ENCODE peak calls at places on chromosomes 4 and X, in seven cellular contexts. R, O, A, M, I, E and G are unnamed samples.

GRCh38 chrX:15739886-15740285 is 1.8 kb downstream of the CA5B start:
- DNase-seq in R (no peak), O (no peak), A (no peak), M (no peak), I (no peak), E (no peak), G (no peak)

GRCh38 chr4:6372649-6373525 is 99.5 kb downstream of the PPP2R2C start:
- DNase-seq in R (no peak), O (peak; percentile 85), A (no peak), M (no peak), I (no peak), E (no peak), G (no peak)

GRCh38 chrX:133776072-133776471 is 209.3 kb downstream of the GPC3 start:
- DNase-seq in R (no peak), O (peak; percentile 84), A (no peak), M (peak; percentile 21), I (peak; percentile 57), E (no peak), G (no peak)

GRCh38 chr4:7666744-7667143 is 232.0 kb upstream of the PSAPL1 start:
- DNase-seq in R (no peak), O (no peak), A (no peak), M (no peak), I (no peak), E (no peak), G (no peak)

GRCh38 chrX:143633530-143634372 is 2.1 kb downstream of the SLITRK4 start:
- DNase-seq in R (no peak), O (peak; percentile 66), A (no peak), M (no peak), I (peak; percentile 44), E (no peak), G (no peak)

GRCh38 chrX:145213504-145213903 is 33.8 kb upstream of the SPANXN1 start:
- DNase-seq in R (no peak), O (peak; percentile 56), A (no peak), M (no peak), I (peak; percentile 23), E (no peak), G (no peak)

GRCh38 chr4:150242820-150243458 is 164.7 kb downstream of the DCLK2 start:
- DNase-seq in R (no peak), O (peak; percentile 84), A (no peak), M (no peak), I (peak; percentile 51), E (no peak), G (no peak)

GRCh38 chr4:8547912-8548730 is 32.1 kb upstream of the GPR78 start:
- DNase-seq in R (peak; percentile 47), O (peak; percentile 45), A (no peak), M (no peak), I (no peak), E (no peak), G (no peak)

GRCh38 chrX:154126101-154126500 is 17.9 kb upstream of the OPN1LW start:
- DNase-seq in R (no peak), O (no peak), A (no peak), M (no peak), I (no peak), E (no peak), G (no peak)

GRCh38 chr4:173367285-173367684 is 3.5 kb upstream of the SAP30 start:
- DNase-seq in R (no peak), O (no peak), A (no peak), M (no peak), I (no peak), E (no peak), G (no peak)

GRCh38 chr4:156659983-156660382 is 311.6 kb downstream of the PDGFC start:
- DNase-seq in R (no peak), O (no peak), A (no peak), M (no peak), I (no peak), E (no peak), G (no peak)

GRCh38 chr4:87718221-87718620 is 68.1 kb downstream of the DMP1 start:
- DNase-seq in R (no peak), O (no peak), A (no peak), M (no peak), I (no peak), E (no peak), G (no peak)

DNA sequence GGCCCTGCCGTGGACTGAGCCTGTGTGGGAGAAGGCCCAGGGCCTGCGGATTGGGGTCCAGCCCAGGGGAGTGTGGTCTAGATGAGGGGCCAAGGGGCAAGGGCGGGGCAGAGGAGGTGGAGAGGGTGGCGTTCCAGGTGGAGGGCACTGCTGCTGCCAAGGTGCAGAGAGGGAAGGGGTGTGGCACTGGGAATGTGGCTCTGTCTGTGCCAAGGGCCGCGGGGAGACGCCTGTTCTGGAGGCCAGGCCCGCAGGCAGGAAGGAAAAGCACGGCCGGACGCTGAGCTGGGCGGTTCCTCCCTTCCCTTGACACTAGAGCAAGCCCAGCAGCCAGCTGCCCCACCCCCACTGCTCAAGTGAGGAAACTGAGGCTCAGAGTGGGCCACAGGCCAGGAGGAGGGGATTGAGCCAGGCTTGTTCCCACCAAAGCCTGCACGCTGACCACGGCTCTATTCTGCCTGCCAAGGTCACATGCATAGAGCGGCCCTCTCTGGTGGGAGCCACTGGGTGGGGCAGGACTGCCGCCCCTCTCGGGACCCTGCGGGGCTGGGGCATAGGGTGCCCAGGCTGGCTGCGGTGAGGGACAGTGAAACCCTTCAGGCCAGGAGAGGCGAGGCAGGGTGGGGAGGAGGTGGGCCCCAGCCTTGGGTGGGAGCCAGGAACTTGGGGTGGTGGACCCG is 13.0 kb downstream of the SH3BP2 start:
- DNase-seq in R (no peak), O (no peak), A (no peak), M (no peak), I (no peak), E (peak; percentile 54), G (no peak)
- TF ChIP-seq CTCF in R (no peak), O (no peak), A (no peak), M (no peak), I (no peak), E (no peak), G (no peak)

GRCh38 chr4:38603652-38604051 is 60.3 kb upstream of the KLF3 start:
- DNase-seq in R (no peak), O (no peak), A (no peak), M (no peak), I (no peak), E (no peak), G (no peak)

GRCh38 chr4:38600575-38600974 is 63.4 kb upstream of the KLF3 start:
- DNase-seq in R (no peak), O (no peak), A (no peak), M (no peak), I (no peak), E (no peak), G (no peak)

GRCh38 chr4:38601916-38602291 is 62.1 kb upstream of the KLF3 start:
- DNase-seq in R (no peak), O (no peak), A (no peak), M (no peak), I (no peak), E (no peak), G (no peak)

GRCh38 chr4:38598489-38598888 is 65.5 kb upstream of the KLF3 start:
- DNase-seq in R (no peak), O (no peak), A (no peak), M (no peak), I (no peak), E (no peak), G (no peak)

DNA sequence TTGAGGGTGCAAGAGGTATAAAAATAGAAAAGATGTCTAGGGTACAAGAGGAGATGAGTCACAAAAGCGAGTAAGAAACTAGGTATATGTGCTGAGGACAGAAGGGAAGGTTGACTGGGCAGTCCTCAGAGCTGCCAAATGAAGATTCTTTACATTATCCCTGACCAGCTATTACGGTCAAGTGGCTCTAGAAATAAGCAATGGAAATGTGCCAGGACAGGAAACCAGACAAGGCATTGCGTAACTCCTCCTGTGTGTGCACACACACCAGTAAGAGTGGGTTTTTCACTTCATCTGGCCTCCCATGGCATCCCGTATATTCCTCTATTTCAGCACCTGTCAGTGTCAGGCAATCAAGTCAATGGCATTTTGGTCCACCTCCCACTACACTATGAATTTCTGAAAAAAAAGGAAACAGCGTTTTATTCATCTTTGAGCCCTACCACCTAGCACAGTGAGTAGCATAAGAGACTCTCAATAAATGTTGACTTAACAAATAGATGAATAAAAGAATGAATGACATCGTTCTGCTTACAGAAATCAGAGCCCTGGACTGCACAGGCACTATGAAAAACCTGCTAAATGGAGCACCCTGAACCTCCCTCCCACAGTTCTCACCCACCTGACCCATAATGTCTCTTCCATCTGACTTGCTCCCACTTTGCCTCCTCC is 62.6 kb upstream of the KLF3 start:
- DNase-seq in R (no peak), O (no peak), A (no peak), M (no peak), I (no peak), E (no peak), G (no peak)
- TF ChIP-seq CTCF in R (no peak), O (no peak), A (no peak), M (no peak), I (no peak), E (no peak), G (no peak)

GRCh38 chr4:171007618-171008390 is 805.4 kb upstream of the GALNTL6 start:
- DNase-seq in R (no peak), O (no peak), A (no peak), M (no peak), I (no peak), E (no peak), G (no peak)
- TF ChIP-seq CTCF in R (no peak), O (peak; percentile 51), A (no peak), M (no peak), I (no peak), E (no peak), G (no peak)

DNA sequence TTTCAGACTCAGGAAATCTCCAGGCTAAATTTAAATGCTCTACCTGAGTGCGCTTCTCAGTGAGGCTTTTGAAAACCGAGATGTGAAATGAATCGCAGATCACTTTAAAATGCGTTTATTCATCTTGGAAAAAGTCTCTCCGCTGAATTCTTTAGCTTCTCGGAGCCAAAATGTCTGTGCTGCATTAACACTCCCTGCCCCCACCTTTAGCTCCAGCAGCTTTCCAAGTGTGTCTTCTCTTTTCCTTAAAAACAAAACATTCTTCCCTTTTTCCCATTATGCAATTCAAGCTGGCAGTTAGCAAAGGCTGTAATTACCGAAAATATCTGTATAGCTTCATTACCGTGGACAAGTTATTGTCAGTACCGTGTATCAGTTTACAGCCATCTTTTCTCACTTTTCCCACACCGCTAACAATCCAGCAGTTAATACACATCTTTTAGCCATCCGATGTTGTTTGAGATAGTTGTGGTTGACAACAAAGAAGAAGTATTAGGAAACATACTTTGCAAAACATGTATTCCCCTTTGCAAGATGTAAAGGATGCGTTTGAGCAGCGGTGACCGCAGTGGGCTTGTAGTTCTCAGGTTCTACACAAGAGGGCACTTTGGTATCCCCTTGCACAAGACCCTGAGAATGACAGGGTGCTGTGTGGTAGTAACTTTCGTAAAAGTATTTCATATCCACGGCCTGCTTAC is 136.1 kb upstream of the STX18 start:
- DNase-seq in R (no peak), O (peak; percentile 85), A (no peak), M (no peak), I (peak; percentile 54), E (no peak), G (no peak)
- TF ChIP-seq CTCF in R (peak; percentile 32), O (peak; percentile 94), A (no peak), M (peak; percentile 52), I (peak; percentile 94), E (peak; percentile 26), G (peak; percentile 41)